ENCODE peak calls at places on chromosome 12, in seven cellular contexts. C is SK-N-SH, B is HCT116, G is OCI-LY7, W is neural progenitor cell, U is MM.1S, M is GM23338. R is an unnamed sample.

GRCh38 chr12:118746176-118746575 is 235.2 kb upstream of the SRRM4 start:
- DNase-seq in U (peak; percentile 26), C (no peak), M (no peak), W (no peak), G (no peak), B (no peak), R (no peak)

GRCh38 chr12:56839489-56840442 is 76.6 kb downstream of the HSD17B6 start:
- DNase-seq in G (peak; percentile 39), U (peak; percentile 55), C (peak; percentile 23), W (peak; percentile 80), B (peak; percentile 48), M (peak; percentile 87), R (peak; percentile 58)

GRCh38 chr12:29149691-29150382 is 759 bp downstream of the FAR2 start:
- DNase-seq in M (peak; percentile 47), C (no peak), B (no peak), G (no peak), U (no peak), W (peak; percentile 14), R (no peak)

GRCh38 chr12:29610473-29611174 is 113.1 kb upstream of the OVCH1 start:
- DNase-seq in G (no peak), B (no peak), M (no peak), U (no peak), C (peak; percentile 4), W (no peak), R (no peak)

GRCh38 chr12:112985655-112986290 is 7.5 kb downstream of the OAS2 start:
- DNase-seq in C (no peak), B (no peak), W (no peak), U (no peak), M (no peak), G (no peak), R (no peak)

GRCh38 chr12:26787125-26787495 is 45.9 kb downstream of the ITPR2 start:
- DNase-seq in C (peak; percentile 65), B (no peak), M (no peak), G (no peak), U (no peak), W (peak; percentile 9), R (peak; percentile 11)

GRCh38 chr12:82688035-82688501 is 1.4 kb downstream of the TMTC2 start:
- DNase-seq in M (no peak), U (peak; percentile 16), B (no peak), C (peak; percentile 15), G (peak; percentile 44), W (peak; percentile 38), R (peak; percentile 10)

GRCh38 chr12:74890237-74890599 is 319.4 kb downstream of the KCNC2 start:
- DNase-seq in C (no peak), M (peak; percentile 8), W (no peak), U (peak; percentile 33), B (peak; percentile 73), G (no peak), R (peak; percentile 87)

GRCh38 chr12:114848661-114849060 is 164.7 kb upstream of the TBX3 start:
- DNase-seq in W (no peak), U (no peak), M (no peak), C (no peak), G (no peak), B (no peak), R (peak; percentile 20)

GRCh38 chr12:21699851-21700250 is 42.2 kb upstream of the LDHB start:
- DNase-seq in W (no peak), C (no peak), M (no peak), U (no peak), G (no peak), B (no peak), R (no peak)

GRCh38 chr12:21697829-21698630 is 40.4 kb upstream of the LDHB start:
- DNase-seq in W (peak; percentile 34), C (peak; percentile 22), U (peak; percentile 28), M (peak; percentile 39), G (peak; percentile 30), B (peak; percentile 31), R (peak; percentile 28)

GRCh38 chr12:21694660-21695059 is 37.0 kb upstream of the LDHB start:
- DNase-seq in M (no peak), B (no peak), U (no peak), W (no peak), G (no peak), C (no peak), R (no peak)

GRCh38 chr12:21696603-21697002 is 39.0 kb upstream of the LDHB start:
- DNase-seq in M (no peak), U (no peak), G (no peak), W (no peak), B (no peak), C (no peak), R (no peak)

DNA sequence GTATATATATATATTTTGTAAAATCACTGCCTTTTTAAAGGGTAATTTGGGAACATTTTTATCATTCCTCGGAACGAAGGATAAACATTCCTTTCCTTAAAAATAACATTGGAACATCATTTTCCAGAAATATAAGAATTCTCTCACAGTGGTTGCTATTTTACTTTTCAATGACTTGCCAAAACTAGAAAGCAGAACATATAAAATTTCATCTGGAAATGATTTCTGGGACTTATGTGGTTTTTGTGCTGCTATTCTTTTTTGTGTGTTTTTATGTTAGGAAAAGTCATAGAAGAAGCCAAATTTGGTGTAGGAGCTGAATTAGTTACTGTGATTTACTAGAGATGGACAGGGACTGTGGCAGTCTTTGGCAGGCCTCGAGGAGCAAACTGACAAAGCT is 38.3 kb upstream of the LDHB start:
- DNase-seq in U (no peak), G (no peak), M (no peak), B (no peak), W (no peak), C (no peak), R (no peak)
- H3K4me2 ChIP-seq in U (no peak overlapping the region), G (no peak overlapping the region), M (no peak overlapping the region), B (no peak overlapping the region), W (no peak overlapping the region), C (no peak overlapping the region), R (no peak overlapping the region)

GRCh38 chr12:50242751-50243191 is 40.5 kb downstream of the LIMA1 start:
- DNase-seq in B (no peak), U (no peak), G (no peak), C (no peak), M (no peak), W (no peak), R (no peak)
- H3K4me1 ChIP-seq in B (peaks cover 70% of the 10 kb centered on the region), U (peaks cover 5% of the 10 kb centered on the region), G (peaks cover 5% of the 10 kb centered on the region), C (peaks cover 2% of the 10 kb centered on the region), M (peaks cover 6% of the 10 kb centered on the region), W (no peaks in the 10 kb centered on the region), R (peaks cover 26% of the 10 kb centered on the region)

GRCh38 chr12:103801709-103802585 is 39.1 kb downstream of the NT5DC3 start:
- DNase-seq in M (no peak), B (peak; percentile 51), C (no peak), U (no peak), G (no peak), W (no peak), R (no peak)
- TF ChIP-seq EZH2phosphoT487 in M (no peak), B (no peak), C (no peak), U (no peak), G (no peak), W (no peak), R (no peak)

DNA sequence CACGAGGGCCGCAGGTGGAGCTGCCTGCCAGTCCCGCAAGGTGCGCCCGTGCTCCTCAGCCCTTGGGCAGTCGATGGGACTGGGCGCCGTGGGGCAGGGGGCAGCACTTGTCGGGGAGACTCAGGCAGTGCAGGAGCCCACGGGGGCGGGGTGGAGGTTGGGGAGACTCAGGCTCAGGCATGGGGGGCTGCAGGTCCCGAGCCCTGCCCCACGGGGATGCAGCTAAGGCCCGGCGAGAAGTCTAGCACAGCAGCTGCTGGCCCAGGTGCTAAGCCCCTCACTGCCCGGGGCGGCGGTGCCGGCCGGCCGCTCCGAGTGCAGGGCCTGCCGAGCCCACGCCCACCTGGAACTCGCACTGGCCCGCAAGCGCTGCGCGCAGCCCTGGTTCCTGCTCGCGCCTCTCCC is 39.2 kb upstream of the P2RX7 start:
- DNase-seq in W (no peak), C (no peak), B (no peak), G (no peak), U (no peak), M (no peak), R (no peak)
- H3K4me2 ChIP-seq in W (no peak overlapping the region), C (no peak overlapping the region), B (no peak overlapping the region), G (no peak overlapping the region), U (no peak overlapping the region), M (no peak overlapping the region), R (no peak overlapping the region)

GRCh38 chr12:122979908-122980191 is 631 bp upstream of the ARL6IP4 start:
- DNase-seq in M (no peak), B (no peak), U (no peak), W (peak; percentile 34), G (peak; percentile 79), C (no peak), R (no peak)

GRCh38 chr12:122977655-122978392 is 2.7 kb upstream of the ARL6IP4 start:
- DNase-seq in M (no peak), W (no peak), C (no peak), B (no peak), U (no peak), G (no peak), R (no peak)

GRCh38 chr12:122978507-122978955 is 1.9 kb upstream of the ARL6IP4 start:
- DNase-seq in M (no peak), W (no peak), B (no peak), G (no peak), C (no peak), U (no peak), R (no peak)

GRCh38 chr12:122980192-122981035 is at the start of gene ARL6IP4:
- DNase-seq in U (peak; percentile 54), W (peak; percentile 80), B (no peak), M (peak; percentile 79), C (peak; percentile 91), G (peak; percentile 85), R (peak; percentile 82)

DNA sequence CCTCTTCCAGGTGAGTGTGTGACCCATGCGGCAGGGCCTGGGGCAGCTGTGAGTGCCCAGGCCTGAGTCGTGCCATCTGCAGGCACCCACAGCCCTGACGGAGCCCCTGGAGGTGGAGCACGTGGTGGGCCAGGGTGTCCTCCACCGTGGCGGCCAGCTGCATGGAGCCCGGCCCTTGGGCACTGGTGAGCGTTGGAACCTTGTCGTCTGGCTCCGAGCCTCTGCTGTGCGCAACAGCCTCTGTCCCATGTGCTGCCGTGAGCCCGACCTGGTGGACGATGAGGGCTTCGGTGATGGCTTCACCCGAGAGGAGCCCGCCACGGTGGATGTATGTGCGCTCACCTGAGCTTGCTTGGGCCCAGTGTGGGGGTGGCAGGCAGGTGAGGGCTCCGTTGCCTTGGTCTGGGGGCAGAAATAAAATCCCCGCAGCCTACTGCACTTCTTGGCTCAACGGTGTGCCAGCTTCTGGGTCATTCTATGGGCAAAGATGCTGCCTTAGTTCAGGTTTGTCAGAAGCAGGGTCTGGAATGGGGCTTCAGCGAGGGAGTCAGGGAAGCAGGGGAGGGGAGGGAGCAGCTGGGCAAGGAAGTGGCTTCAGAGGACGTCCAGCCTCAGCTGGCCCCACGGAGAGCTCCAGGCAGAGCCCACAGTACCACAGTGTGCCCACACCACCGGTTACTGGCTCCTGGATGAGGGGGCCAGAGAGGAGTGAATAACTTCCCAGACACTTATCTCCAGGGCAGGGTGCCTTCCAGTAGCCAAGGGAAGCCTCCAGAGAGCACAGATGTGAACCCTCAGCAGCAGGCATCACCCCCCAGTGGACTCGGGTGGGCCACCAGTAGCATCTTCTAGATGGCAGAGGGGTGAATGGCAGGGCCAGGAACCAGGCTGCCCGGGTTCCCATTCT is 1.2 kb upstream of the ARL6IP4 start:
- DNase-seq in G (no peak), B (no peak), M (peak; percentile 48), U (no peak), C (peak; percentile 48), W (no peak), R (no peak)
- H3K4me1 ChIP-seq in G (peaks cover 51% of the 10 kb centered on the region), B (peaks cover 33% of the 10 kb centered on the region), M (peaks cover 20% of the 10 kb centered on the region), U (no peaks in the 10 kb centered on the region), C (peaks cover 46% of the 10 kb centered on the region), W (peaks cover 18% of the 10 kb centered on the region), R (peaks cover 34% of the 10 kb centered on the region)

R was measured in hepatocyte.